ENCODE peak calls at places on chromosome 7, in five cellular contexts. One of them, this sample, is unnamed.

GRCh38 chr7:44378744-44379143 is 53.4 kb upstream of the CAMK2B start:
- DNase-seq in HepG2: peak
- DNase-seq in GM12878: no peak
- DNase-seq in SK-N-SH: no peak
- DNase-seq in K562: no peak
- DNase-seq in this sample: no peak

GRCh38 chr7:27210441-27211083 is 10.7 kb upstream of the HOXA13 start:
- DNase-seq in GM12878: no peak
- DNase-seq in HepG2: no peak
- DNase-seq in K562: peak
- DNase-seq in SK-N-SH: peak
- DNase-seq in this sample: peak

GRCh38 chr7:16063241-16063640 is 358.1 kb downstream of the CRPPA start:
- DNase-seq in GM12878: no peak
- DNase-seq in K562: no peak
- DNase-seq in HepG2: no peak
- DNase-seq in SK-N-SH: no peak
- DNase-seq in this sample: no peak

GRCh38 chr7:81267508-81267907 is 348.7 kb upstream of the SEMA3C start:
- DNase-seq in K562: no peak
- DNase-seq in GM12878: no peak
- DNase-seq in HepG2: no peak
- DNase-seq in SK-N-SH: no peak
- DNase-seq in this sample: no peak

GRCh38 chr7:43790834-43791233 is 32.4 kb downstream of the BLVRA start:
- DNase-seq in GM12878: no peak
- DNase-seq in SK-N-SH: no peak
- DNase-seq in K562: no peak
- DNase-seq in HepG2: no peak
- DNase-seq in this sample: no peak

GRCh38 chr7:90933984-90934383 is 330.2 kb upstream of the FZD1 start:
- DNase-seq in HepG2: no peak
- DNase-seq in GM12878: no peak
- DNase-seq in K562: no peak
- DNase-seq in SK-N-SH: peak
- DNase-seq in this sample: no peak

GRCh38 chr7:107503667-107504066 is 33.8 kb downstream of the GPR22 start:
- DNase-seq in GM12878: no peak
- DNase-seq in HepG2: no peak
- DNase-seq in K562: no peak
- DNase-seq in SK-N-SH: no peak
- DNase-seq in this sample: no peak

GRCh38 chr7:47758546-47758945 is 176.6 kb upstream of the TNS3 start:
- DNase-seq in K562: no peak
- DNase-seq in HepG2: no peak
- DNase-seq in GM12878: no peak
- DNase-seq in SK-N-SH: no peak
- DNase-seq in this sample: no peak

GRCh38 chr7:103348452-103348851 is 1.0 kb downstream of the PSMC2 start:
- DNase-seq in HepG2: no peak
- DNase-seq in SK-N-SH: no peak
- DNase-seq in GM12878: no peak
- DNase-seq in K562: no peak
- DNase-seq in this sample: no peak

GRCh38 chr7:107427462-107427861 is 42.4 kb upstream of the GPR22 start:
- DNase-seq in SK-N-SH: no peak
- DNase-seq in HepG2: no peak
- DNase-seq in K562: no peak
- DNase-seq in GM12878: no peak
- DNase-seq in this sample: no peak

GRCh38 chr7:70856889-70857511 is 274.9 kb upstream of the GALNT17 start:
- DNase-seq in SK-N-SH: peak
- DNase-seq in GM12878: peak
- DNase-seq in K562: peak
- DNase-seq in HepG2: peak
- DNase-seq in this sample: peak
- TF ChIP-seq FOXM1 in SK-N-SH: no peak
- TF ChIP-seq FOXM1 in GM12878: no peak
- TF ChIP-seq FOXM1 in K562: no peak
- TF ChIP-seq FOXM1 in HepG2: no peak
- TF ChIP-seq FOXM1 in this sample: no peak

DNA sequence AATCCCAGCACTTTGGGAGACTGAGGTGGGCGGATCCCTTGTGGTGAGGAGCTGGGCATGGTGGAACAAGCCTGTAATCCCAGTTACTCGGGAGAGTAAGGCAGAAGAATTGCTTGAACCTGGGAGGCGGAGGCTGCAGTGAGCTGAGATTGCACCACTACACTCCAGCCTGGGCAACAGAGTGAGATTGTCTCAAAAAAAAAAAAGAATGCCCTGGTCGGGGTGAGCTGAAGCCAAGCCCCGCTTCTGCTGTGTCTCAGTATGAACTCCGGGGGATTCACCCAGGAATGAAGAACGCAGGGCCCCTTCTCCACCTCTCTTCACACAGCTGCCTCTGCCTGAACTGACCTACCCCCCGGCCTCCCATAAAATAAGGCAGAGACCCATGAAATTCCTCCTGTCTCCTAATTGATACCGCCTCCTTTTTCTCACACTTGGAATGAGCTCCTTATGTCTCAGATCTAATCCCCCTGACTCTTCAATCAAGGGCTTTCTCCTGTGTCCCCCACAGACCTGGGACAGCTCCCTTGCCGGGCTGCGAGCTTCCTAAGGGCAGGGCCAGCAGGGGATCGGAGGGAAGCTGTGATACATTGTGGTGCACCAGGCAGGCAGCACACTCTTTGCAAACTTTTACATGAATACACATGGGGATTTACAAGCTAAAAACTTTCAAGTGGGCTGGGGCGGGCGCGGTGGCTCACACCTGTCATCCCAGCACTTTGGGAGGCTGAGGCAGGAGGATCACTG is 911 bp upstream of the ZP3 start:
- DNase-seq in SK-N-SH: no peak
- DNase-seq in K562: no peak
- DNase-seq in HepG2: no peak
- DNase-seq in GM12878: no peak
- DNase-seq in this sample: no peak
- TF ChIP-seq FOXM1 in SK-N-SH: no peak
- TF ChIP-seq FOXM1 in K562: no peak
- TF ChIP-seq FOXM1 in HepG2: no peak
- TF ChIP-seq FOXM1 in GM12878: no peak
- TF ChIP-seq FOXM1 in this sample: no peak

DNA sequence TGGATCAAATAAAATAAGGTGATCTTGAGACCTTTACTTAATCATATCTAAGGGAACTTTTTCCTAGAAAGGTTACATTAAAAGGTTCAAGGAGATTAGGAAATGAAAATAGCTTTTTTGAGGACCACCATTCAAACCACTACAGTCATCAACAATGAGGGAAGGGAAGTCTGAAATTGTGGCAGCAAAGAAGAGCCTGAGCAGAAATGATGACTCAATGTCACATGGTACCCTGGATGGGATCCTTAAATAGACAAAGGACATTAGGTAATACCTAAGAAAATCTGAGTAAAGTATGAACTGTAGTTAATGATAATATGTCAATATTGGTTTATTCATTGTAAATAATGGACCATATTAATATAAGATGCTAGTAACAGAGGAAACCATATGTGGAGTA is 236.0 kb downstream of the SEMA3D start:
- DNase-seq in GM12878: no peak
- DNase-seq in HepG2: no peak
- DNase-seq in K562: no peak
- DNase-seq in SK-N-SH: no peak
- DNase-seq in this sample: no peak
- TF ChIP-seq FOXM1 in GM12878: no peak
- TF ChIP-seq FOXM1 in HepG2: no peak
- TF ChIP-seq FOXM1 in K562: no peak
- TF ChIP-seq FOXM1 in SK-N-SH: no peak
- TF ChIP-seq FOXM1 in this sample: no peak

DNA sequence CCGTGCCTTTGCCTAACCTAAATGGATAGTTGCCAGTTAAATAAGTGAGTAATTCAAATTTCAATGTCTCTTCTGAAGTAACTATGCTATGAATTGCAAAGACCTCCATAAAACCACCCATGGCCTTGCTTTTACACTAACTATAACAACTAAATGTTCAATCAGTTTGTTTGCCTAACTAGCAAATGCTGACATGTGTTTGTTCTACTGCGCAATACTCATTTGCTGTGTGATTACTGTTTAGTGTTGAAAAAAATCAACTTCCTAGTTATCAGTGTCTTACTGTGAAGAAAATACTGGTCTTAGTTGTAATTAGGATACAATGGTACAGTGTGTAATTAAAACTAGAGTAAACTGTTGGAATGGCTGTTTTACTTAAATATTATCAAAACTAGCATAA is 47.3 kb upstream of the GATAD1 start:
- DNase-seq in K562: no peak
- DNase-seq in SK-N-SH: no peak
- DNase-seq in HepG2: no peak
- DNase-seq in GM12878: no peak
- DNase-seq in this sample: no peak
- TF ChIP-seq FOXM1 in K562: no peak
- TF ChIP-seq FOXM1 in SK-N-SH: no peak
- TF ChIP-seq FOXM1 in HepG2: no peak
- TF ChIP-seq FOXM1 in GM12878: no peak
- TF ChIP-seq FOXM1 in this sample: no peak

GRCh38 chr7:12444785-12445184 is 41.1 kb upstream of the VWDE start:
- DNase-seq in SK-N-SH: no peak
- DNase-seq in HepG2: no peak
- DNase-seq in K562: no peak
- DNase-seq in GM12878: no peak
- DNase-seq in this sample: no peak
- TF ChIP-seq FOXM1 in SK-N-SH: no peak
- TF ChIP-seq FOXM1 in HepG2: no peak
- TF ChIP-seq FOXM1 in K562: no peak
- TF ChIP-seq FOXM1 in GM12878: no peak
- TF ChIP-seq FOXM1 in this sample: no peak

GRCh38 chr7:94300176-94300835 is 94.4 kb upstream of the COL1A2 start:
- DNase-seq in SK-N-SH: no peak
- DNase-seq in HepG2: no peak
- DNase-seq in K562: no peak
- DNase-seq in GM12878: no peak
- DNase-seq in this sample: no peak
- TF ChIP-seq FOXM1 in SK-N-SH: no peak
- TF ChIP-seq FOXM1 in HepG2: no peak
- TF ChIP-seq FOXM1 in K562: no peak
- TF ChIP-seq FOXM1 in GM12878: no peak
- TF ChIP-seq FOXM1 in this sample: no peak

GRCh38 chr7:11082552-11083213 is 109.0 kb downstream of the PHF14 start:
- DNase-seq in K562: no peak
- DNase-seq in SK-N-SH: no peak
- DNase-seq in GM12878: no peak
- DNase-seq in HepG2: peak
- DNase-seq in this sample: no peak
- TF ChIP-seq FOXM1 in K562: no peak
- TF ChIP-seq FOXM1 in SK-N-SH: no peak
- TF ChIP-seq FOXM1 in GM12878: no peak
- TF ChIP-seq FOXM1 in HepG2: no peak
- TF ChIP-seq FOXM1 in this sample: no peak

DNA sequence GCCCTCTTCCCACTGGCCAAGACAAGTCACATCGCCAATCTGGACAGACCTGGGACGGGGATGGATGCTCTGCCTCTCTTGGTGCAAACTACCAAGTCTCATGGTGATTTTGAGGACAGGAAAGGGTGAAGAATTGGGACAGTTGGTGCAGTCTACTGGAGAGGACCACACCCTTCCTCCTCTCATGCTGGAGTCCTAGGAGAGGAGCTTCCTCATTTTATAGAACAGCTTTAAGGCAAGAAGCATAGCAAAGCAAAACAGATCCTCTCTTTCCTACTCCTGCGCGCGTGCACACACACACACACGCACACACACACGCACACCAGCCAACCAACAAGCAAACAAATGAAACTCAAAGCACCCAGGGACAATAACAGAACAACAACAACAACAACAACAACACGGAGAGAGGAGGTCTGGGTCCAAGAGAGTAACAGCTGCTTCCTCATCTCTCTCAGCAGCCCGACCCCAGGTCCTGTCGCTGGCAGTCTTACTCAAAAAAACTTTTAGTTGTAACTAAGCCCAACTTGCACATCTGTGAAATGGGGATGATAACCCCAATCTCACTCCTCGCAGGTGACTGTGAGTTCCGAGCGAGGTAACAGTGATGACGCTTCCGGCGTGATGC is 83.4 kb downstream of the TMEM178B start:
- DNase-seq in GM12878: no peak
- DNase-seq in SK-N-SH: no peak
- DNase-seq in K562: no peak
- DNase-seq in HepG2: no peak
- DNase-seq in this sample: no peak
- TF ChIP-seq FOXM1 in GM12878: no peak
- TF ChIP-seq FOXM1 in SK-N-SH: no peak
- TF ChIP-seq FOXM1 in K562: no peak
- TF ChIP-seq FOXM1 in HepG2: no peak
- TF ChIP-seq FOXM1 in this sample: no peak

GRCh38 chr7:137898839-137899681 is 52.3 kb upstream of the DGKI start:
- DNase-seq in SK-N-SH: peak
- DNase-seq in K562: peak
- DNase-seq in HepG2: peak
- DNase-seq in GM12878: peak
- DNase-seq in this sample: peak

GRCh38 chr7:137908106-137908505 is 61.3 kb upstream of the DGKI start:
- DNase-seq in SK-N-SH: no peak
- DNase-seq in GM12878: no peak
- DNase-seq in HepG2: no peak
- DNase-seq in K562: no peak
- DNase-seq in this sample: no peak

GRCh38 chr7:137900137-137900536 is 53.4 kb upstream of the DGKI start:
- DNase-seq in GM12878: no peak
- DNase-seq in SK-N-SH: no peak
- DNase-seq in HepG2: no peak
- DNase-seq in K562: no peak
- DNase-seq in this sample: no peak

GRCh38 chr7:137904826-137905225 is 58.1 kb upstream of the DGKI start:
- DNase-seq in GM12878: no peak
- DNase-seq in K562: no peak
- DNase-seq in SK-N-SH: peak
- DNase-seq in HepG2: no peak
- DNase-seq in this sample: no peak

DNA sequence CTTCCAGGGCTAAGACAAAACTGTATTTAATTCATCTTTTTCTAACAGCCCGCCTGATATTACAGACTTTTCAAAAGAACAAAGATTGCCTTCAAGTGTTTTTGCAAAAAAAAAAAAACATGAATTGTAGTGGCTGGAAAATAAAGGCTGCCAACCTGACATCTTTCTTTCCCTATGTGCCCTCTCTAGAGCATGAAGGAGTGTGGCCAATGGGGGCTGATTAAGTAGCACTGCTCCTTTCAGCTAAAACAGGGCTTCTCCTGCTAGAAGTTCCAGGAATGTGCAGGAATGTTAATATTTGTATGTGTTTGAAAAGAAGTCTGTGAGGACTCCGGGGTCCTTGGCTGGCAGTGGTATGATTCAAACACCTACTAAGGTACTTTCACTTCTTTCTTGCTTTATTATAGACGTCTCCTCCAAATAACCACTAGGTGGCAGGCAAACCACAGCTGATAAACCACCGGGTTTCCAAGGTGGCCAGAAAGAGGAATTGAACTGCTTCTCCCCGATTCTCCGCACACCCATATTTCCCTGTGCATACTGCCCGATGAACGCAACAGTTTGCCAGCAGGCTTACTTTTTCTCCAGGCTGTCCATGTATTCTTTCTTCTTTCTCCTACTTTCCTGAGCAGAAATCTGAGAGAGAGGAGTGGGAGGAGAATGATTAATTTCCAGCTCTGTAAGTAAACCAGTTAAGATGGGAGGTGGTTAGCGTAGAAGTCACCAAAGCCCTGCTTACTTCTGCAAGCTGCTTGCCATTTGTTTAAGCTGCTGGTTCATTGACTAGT is 56.8 kb upstream of the DGKI start:
- DNase-seq in HepG2: peak
- DNase-seq in K562: peak
- DNase-seq in SK-N-SH: peak
- DNase-seq in GM12878: peak
- DNase-seq in this sample: peak
- TF ChIP-seq FOXM1 in HepG2: no peak
- TF ChIP-seq FOXM1 in K562: no peak
- TF ChIP-seq FOXM1 in SK-N-SH: no peak
- TF ChIP-seq FOXM1 in GM12878: peak
- TF ChIP-seq FOXM1 in this sample: no peak

This sample was measured in HEK293T.